ENCODE peak calls at places on chromosomes 3 and 15, in five cellular contexts. G is ureter; O is AG04449; B is NCI-H748 treated with DMSO at 0.1 percent for 48 hours; C is activated CD4-positive, alpha-beta T cell treated with anti-CD3 and anti-CD28 coated beads, Interleukin-2, amount 50 U/mL, for 1 hour. M is an unnamed sample.

GRCh38 chr3:43319794-43320193 is 33.5 kb downstream of the SNRK start:
- DNase-seq in G (no peak), O (no peak), B (no peak), C (no peak), M (no peak)

GRCh38 chr3:126618021-126618420 is 36.9 kb downstream of the TXNRD3 start:
- DNase-seq in G (no peak), O (peak; percentile 3), B (no peak), C (no peak), M (no peak)

GRCh38 chr3:183828538-183828870 is 3.1 kb upstream of the MAP6D1 start:
- DNase-seq in G (peak; percentile 32), O (no peak), B (no peak), C (no peak), M (no peak)

GRCh38 chr3:46695177-46695961 is 1.9 kb upstream of the ALS2CL start:
- DNase-seq in G (peak; percentile 62), O (no peak), B (no peak), C (peak; percentile 37), M (peak; percentile 64)

GRCh38 chr15:85760049-85760448 is 34.7 kb downstream of the KLHL25 start:
- DNase-seq in G (no peak), O (no peak), B (no peak), C (no peak), M (no peak)

GRCh38 chr3:141105828-141106628 is 54.9 kb downstream of the SPSB4 start:
- DNase-seq in G (peak; percentile 78), O (peak; percentile 33), B (peak; percentile 57), C (peak; percentile 47), M (peak; percentile 85)

GRCh38 chr3:23203651-23204111 is 554 bp downstream of the UBE2E2 start:
- DNase-seq in G (peak; percentile 45), O (no peak), B (peak; percentile 13), C (peak; percentile 1), M (peak; percentile 33)

GRCh38 chr15:49040151-49040550 is 6.1 kb downstream of the SECISBP2L start:
- DNase-seq in G (no peak), O (no peak), B (no peak), C (no peak), M (no peak)